ENCODE peak calls at places on chromosomes 4 and X, in four cellular contexts. I, O, T and F are unnamed samples.

GRCh38 chrX:71282514-71283408 is 674 bp upstream of the NONO start:
- DNase-seq in I (no peak), O (no peak), T (no peak), F (peak; percentile 22)

GRCh38 chrX:153922932-153923857 is 2.9 kb downstream of the ARHGAP4 start:
- DNase-seq in I (no peak), O (no peak), T (peak; percentile 91), F (no peak)

GRCh38 chr4:89245459-89245858 is 62.1 kb downstream of the GPRIN3 start:
- DNase-seq in I (no peak), O (no peak), T (peak; percentile 91), F (no peak)

GRCh38 chr4:104574371-104574770 is 79.7 kb upstream of the CXXC4 start:
- DNase-seq in I (no peak), O (no peak), T (no peak), F (no peak)

GRCh38 chr4:164571593-164572385 is 182.1 kb upstream of the SMIM31 start:
- DNase-seq in I (no peak), O (no peak), T (no peak), F (no peak)

GRCh38 chr4:183723561-183724228 is 64.6 kb downstream of the TRAPPC11 start:
- DNase-seq in I (no peak), O (no peak), T (no peak), F (no peak)

GRCh38 chrX:130836447-130836846 is 66.6 kb downstream of the ENOX2 start:
- DNase-seq in I (peak; percentile 3), O (no peak), T (no peak), F (no peak)

GRCh38 chr4:110165382-110166285 is 32.8 kb downstream of the ELOVL6 start:
- DNase-seq in I (peak; percentile 73), O (no peak), T (no peak), F (peak; percentile 35)

GRCh38 chr4:72390409-72390808 is 178.6 kb downstream of the ADAMTS3 start:
- DNase-seq in I (no peak), O (no peak), T (no peak), F (no peak)

GRCh38 chr4:88119951-88120350 is 38.5 kb downstream of the ABCG2 start:
- DNase-seq in I (no peak), O (no peak), T (no peak), F (no peak)

GRCh38 chr4:89889289-89889688 is 5.4 kb upstream of the MMRN1 start:
- DNase-seq in I (no peak), O (no peak), T (no peak), F (no peak)

GRCh38 chrX:20315140-20315539 is 48.4 kb upstream of the RPS6KA3 start:
- DNase-seq in I (no peak), O (no peak), T (no peak), F (no peak)

GRCh38 chr4:114927881-114928280 is 185.5 kb downstream of the NDST4 start:
- DNase-seq in I (no peak), O (no peak), T (no peak), F (no peak)

GRCh38 chr4:55554453-55555030 is 7.8 kb upstream of the CLOCK start:
- DNase-seq in I (peak; percentile 36), O (no peak), T (no peak), F (no peak)

GRCh38 chr4:142824368-142824767 is 21.7 kb downstream of the INPP4B start:
- DNase-seq in I (no peak), O (no peak), T (no peak), F (no peak)

GRCh38 chrX:291411-291901 is 10.3 kb downstream of the PLCXD1 start:
- DNase-seq in I (no peak), O (no peak), T (peak; percentile 3), F (no peak)

GRCh38 chr4:93416337-93417102 is 412.0 kb upstream of the ATOH1 start:
- DNase-seq in I (no peak), O (no peak), T (no peak), F (no peak)

GRCh38 chr4:145954924-145955339 is 16.3 kb upstream of the ZNF827 start:
- DNase-seq in I (no peak), O (no peak), T (no peak), F (no peak)

GRCh38 chr4:174613979-174614378 is 91.7 kb upstream of the HPGD start:
- DNase-seq in I (no peak), O (no peak), T (no peak), F (no peak)

GRCh38 chr4:144649646-144650045 is 3.7 kb downstream of the HHIP start:
- DNase-seq in I (no peak), O (no peak), T (no peak), F (no peak)

GRCh38 chr4:752196-752861 is 46.7 kb downstream of the PCGF3 start:
- DNase-seq in I (no peak), O (peak; percentile 75), T (no peak), F (no peak)

GRCh38 chrX:47232803-47233332 is at the start of gene USP11:
- DNase-seq in I (peak; percentile 63), O (peak; percentile 92), T (peak; percentile 60), F (no peak)

GRCh38 chr4:144667500-144667899 is 21.5 kb downstream of the HHIP start:
- DNase-seq in I (no peak), O (no peak), T (no peak), F (no peak)

GRCh38 chrX:53333853-53334252 is 52.5 kb upstream of the IQSEC2 start:
- DNase-seq in I (no peak), O (no peak), T (no peak), F (no peak)
- H3K4me3 ChIP-seq in I (no peak overlapping the region), O (no peak overlapping the region), T (no peak overlapping the region), F (no peak overlapping the region)

GRCh38 chrX:63738696-63739095 is 46.3 kb downstream of the ARHGEF9 start:
- DNase-seq in I (no peak), O (no peak), T (no peak), F (no peak)
- H3K9me3 ChIP-seq in I (no peaks in the 10 kb centered on the region), O (no peaks in the 10 kb centered on the region), T (no peaks in the 10 kb centered on the region), F (no peaks in the 10 kb centered on the region)

GRCh38 chr4:10731690-10732089 is 47.1 kb upstream of the CLNK start:
- DNase-seq in I (no peak), O (no peak), T (no peak), F (no peak)
- H3K4me3 ChIP-seq in I (no peak overlapping the region), O (no peak overlapping the region), T (no peak overlapping the region), F (no peak overlapping the region)

GRCh38 chr4:98334461-98334860 is 73.3 kb downstream of the RAP1GDS1 start:
- DNase-seq in I (no peak), O (no peak), T (no peak), F (no peak)

GRCh38 chr4:98327694-98328093 is 66.5 kb downstream of the RAP1GDS1 start:
- DNase-seq in I (no peak), O (no peak), T (no peak), F (no peak)

GRCh38 chr4:98326168-98326567 is 65.0 kb downstream of the RAP1GDS1 start:
- DNase-seq in I (no peak), O (no peak), T (no peak), F (no peak)

DNA sequence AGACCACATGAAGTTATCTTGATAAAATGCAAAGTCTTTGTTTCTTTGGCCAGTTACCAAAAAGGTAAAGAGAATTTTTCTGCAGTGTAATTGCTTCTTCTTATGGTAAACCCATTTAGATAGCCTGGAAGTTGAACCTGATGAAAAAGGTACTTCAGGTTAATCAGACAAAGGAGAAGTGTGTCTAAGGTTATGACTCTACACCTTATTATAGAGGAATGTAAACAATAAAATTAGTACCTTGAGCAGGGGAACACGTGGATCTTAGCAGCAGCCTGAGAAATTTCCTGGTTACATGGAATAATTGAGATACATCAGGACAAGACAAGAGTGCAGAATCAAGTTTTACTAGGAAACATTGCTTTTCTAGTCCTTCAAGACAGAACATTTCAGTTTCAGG is 70.8 kb downstream of the RAP1GDS1 start:
- DNase-seq in I (no peak), O (no peak), T (no peak), F (no peak)
- H3K9me3 ChIP-seq in I (peaks cover 3% of the 10 kb centered on the region), O (peaks cover 8% of the 10 kb centered on the region), T (peaks cover 12% of the 10 kb centered on the region), F (no peaks in the 10 kb centered on the region)

DNA sequence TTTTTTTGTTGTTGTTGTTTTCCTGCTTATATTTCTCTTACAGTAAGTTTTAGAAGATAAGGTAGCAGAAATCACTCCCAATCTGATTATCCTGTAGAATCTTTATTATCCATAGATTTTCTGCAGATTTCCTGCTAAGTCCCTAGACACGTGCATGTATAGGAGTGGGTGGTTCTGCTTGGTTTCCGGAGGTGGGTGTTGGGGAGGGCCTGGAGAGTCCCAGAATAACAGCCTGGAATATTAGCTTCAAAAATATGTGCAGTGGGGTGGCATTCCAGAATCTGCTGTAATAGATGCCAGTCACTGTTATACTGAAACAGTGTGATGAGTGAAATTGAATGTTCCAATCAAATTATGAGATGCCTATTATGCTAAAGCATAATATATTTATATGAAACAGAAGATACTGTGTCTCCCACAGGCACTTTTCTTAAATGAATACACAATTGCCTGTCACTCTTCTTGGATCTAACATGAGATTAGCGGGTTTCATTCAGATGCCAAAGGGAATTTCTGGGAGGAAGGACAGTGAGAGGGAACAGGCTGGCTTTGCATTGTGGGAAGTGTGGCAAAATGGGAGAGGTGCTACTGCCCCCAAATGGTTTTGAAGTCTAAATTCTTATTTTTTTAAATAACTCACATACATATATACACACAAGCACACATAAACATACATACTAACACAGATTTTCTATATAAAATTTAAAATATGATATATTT is 37.6 kb downstream of the C4orf50 start:
- DNase-seq in I (no peak), O (no peak), T (peak; percentile 41), F (no peak)
- H3K4me3 ChIP-seq in I (no peak overlapping the region), O (no peak overlapping the region), T (no peak overlapping the region), F (no peak overlapping the region)

GRCh38 chr4:11158971-11159370 is 269.7 kb downstream of the HS3ST1 start:
- DNase-seq in I (no peak), O (no peak), T (no peak), F (no peak)
- H3K9me3 ChIP-seq in I (no peaks in the 10 kb centered on the region), O (no peaks in the 10 kb centered on the region), T (no peaks in the 10 kb centered on the region), F (no peaks in the 10 kb centered on the region)

GRCh38 chr4:43766648-43767047 is 682.0 kb downstream of the KCTD8 start:
- DNase-seq in I (no peak), O (no peak), T (no peak), F (no peak)

GRCh38 chr4:43765514-43765913 is 683.1 kb downstream of the KCTD8 start:
- DNase-seq in I (no peak), O (no peak), T (no peak), F (no peak)

GRCh38 chr4:43757147-43757546 is 691.5 kb downstream of the KCTD8 start:
- DNase-seq in I (no peak), O (no peak), T (no peak), F (no peak)

DNA sequence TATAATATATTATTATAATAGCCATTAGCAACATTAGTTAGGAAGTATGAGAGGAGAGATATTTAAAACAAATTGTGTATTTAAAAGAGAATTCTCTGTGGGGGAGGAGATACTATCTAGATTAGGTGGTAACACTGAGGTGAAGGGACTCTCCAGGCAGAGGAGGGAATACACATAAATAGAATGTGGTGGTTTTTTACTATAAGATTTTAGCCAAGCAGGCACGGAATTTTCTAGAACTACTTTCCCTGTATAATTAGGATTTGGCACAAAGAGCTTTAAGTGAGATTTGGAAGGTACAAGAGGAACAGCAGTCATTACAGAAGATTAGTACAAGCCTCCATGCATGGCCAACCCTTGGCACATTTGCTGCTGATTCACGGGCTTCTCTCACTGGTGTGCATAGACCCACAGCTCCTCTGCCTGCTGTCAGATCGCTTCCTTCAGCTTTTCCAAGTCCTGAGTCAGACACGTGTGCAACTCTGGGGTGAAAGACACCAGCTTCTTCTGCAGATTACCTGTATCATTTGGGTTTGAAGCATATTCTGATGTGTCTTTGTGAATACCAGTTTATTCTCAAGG is 685.5 kb downstream of the KCTD8 start:
- DNase-seq in I (no peak), O (no peak), T (peak; percentile 68), F (no peak)
- H3K4me3 ChIP-seq in I (no peak overlapping the region), O (no peak overlapping the region), T (no peak overlapping the region), F (no peak overlapping the region)

GRCh38 chr4:33592701-33593100 is 2651.6 kb downstream of the ARAP2 start:
- DNase-seq in I (no peak), O (no peak), T (no peak), F (no peak)
- H3K9me3 ChIP-seq in I (peaks cover 7% of the 10 kb centered on the region), O (no peaks in the 10 kb centered on the region), T (peaks cover 25% of the 10 kb centered on the region), F (peaks cover 5% of the 10 kb centered on the region)

GRCh38 chrX:1788300-1788911 is 173.5 kb downstream of the ASMT start:
- DNase-seq in I (no peak), O (no peak), T (no peak), F (no peak)
- H3K4me3 ChIP-seq in I (no peak overlapping the region), O (no peak overlapping the region), T (no peak overlapping the region), F (no peak overlapping the region)